ENCODE peak calls at places on chromosomes 16 and 17, in six cellular contexts. One of them, this sample, is unnamed.

GRCh38 chr16:30473231-30474061 is 904 bp downstream of the ITGAL start:
- DNase-seq in keratinocyte: no peak
- DNase-seq in neural progenitor cell: no peak
- DNase-seq in heart left ventricle: no peak
- DNase-seq in psoas muscle: no peak
- DNase-seq in transverse colon: peak
- DNase-seq in this sample: no peak

GRCh38 chr17:2263183-2263954 is 40.2 kb downstream of the SMG6 start:
- DNase-seq in psoas muscle: no peak
- DNase-seq in heart left ventricle: no peak
- DNase-seq in neural progenitor cell: no peak
- DNase-seq in keratinocyte: no peak
- DNase-seq in transverse colon: no peak
- DNase-seq in this sample: no peak

GRCh38 chr16:57948027-57948426 is 22.9 kb downstream of the CNGB1 start:
- DNase-seq in psoas muscle: no peak
- DNase-seq in keratinocyte: no peak
- DNase-seq in transverse colon: no peak
- DNase-seq in neural progenitor cell: no peak
- DNase-seq in heart left ventricle: no peak
- DNase-seq in this sample: no peak

GRCh38 chr16:31496670-31497069 is 11.5 kb downstream of the RUSF1 start:
- DNase-seq in heart left ventricle: no peak
- DNase-seq in psoas muscle: no peak
- DNase-seq in keratinocyte: no peak
- DNase-seq in neural progenitor cell: no peak
- DNase-seq in transverse colon: no peak
- DNase-seq in this sample: no peak

GRCh38 chr17:50452627-50453300 is 15.9 kb downstream of the CHAD start:
- DNase-seq in heart left ventricle: no peak
- DNase-seq in neural progenitor cell: no peak
- DNase-seq in keratinocyte: peak
- DNase-seq in transverse colon: peak
- DNase-seq in psoas muscle: no peak
- DNase-seq in this sample: no peak

GRCh38 chr17:1498869-1499268 is 6.4 kb upstream of the MYO1C start:
- DNase-seq in heart left ventricle: no peak
- DNase-seq in psoas muscle: no peak
- DNase-seq in keratinocyte: no peak
- DNase-seq in transverse colon: no peak
- DNase-seq in neural progenitor cell: no peak
- DNase-seq in this sample: no peak

GRCh38 chr16:4556580-4556979 is 440 bp downstream of the C16orf96 start:
- DNase-seq in heart left ventricle: no peak
- DNase-seq in transverse colon: no peak
- DNase-seq in neural progenitor cell: no peak
- DNase-seq in psoas muscle: no peak
- DNase-seq in keratinocyte: no peak
- DNase-seq in this sample: no peak

GRCh38 chr17:50288306-50288705 is 14.0 kb downstream of the TMEM92 start:
- DNase-seq in transverse colon: no peak
- DNase-seq in neural progenitor cell: no peak
- DNase-seq in keratinocyte: no peak
- DNase-seq in heart left ventricle: no peak
- DNase-seq in psoas muscle: peak
- DNase-seq in this sample: no peak

GRCh38 chr17:58969156-58969555 is 137.5 kb downstream of the TRIM37 start:
- DNase-seq in neural progenitor cell: no peak
- DNase-seq in psoas muscle: no peak
- DNase-seq in heart left ventricle: no peak
- DNase-seq in transverse colon: no peak
- DNase-seq in keratinocyte: no peak
- DNase-seq in this sample: no peak

GRCh38 chr16:10886739-10887269 is 9.8 kb downstream of the CIITA start:
- DNase-seq in transverse colon: no peak
- DNase-seq in psoas muscle: no peak
- DNase-seq in keratinocyte: no peak
- DNase-seq in heart left ventricle: no peak
- DNase-seq in neural progenitor cell: no peak
- DNase-seq in this sample: no peak

GRCh38 chr17:43456661-43457361 is 27.0 kb upstream of the DHX8 start:
- DNase-seq in psoas muscle: no peak
- DNase-seq in heart left ventricle: peak
- DNase-seq in transverse colon: peak
- DNase-seq in keratinocyte: no peak
- DNase-seq in neural progenitor cell: no peak
- DNase-seq in this sample: no peak

GRCh38 chr17:17420035-17420434 is 56.8 kb upstream of the MED9 start:
- DNase-seq in transverse colon: no peak
- DNase-seq in keratinocyte: no peak
- DNase-seq in psoas muscle: peak
- DNase-seq in heart left ventricle: peak
- DNase-seq in neural progenitor cell: no peak
- DNase-seq in this sample: no peak

GRCh38 chr16:15494231-15494630 is 59.8 kb downstream of the BMERB1 start:
- DNase-seq in transverse colon: no peak
- DNase-seq in neural progenitor cell: no peak
- DNase-seq in keratinocyte: no peak
- DNase-seq in heart left ventricle: no peak
- DNase-seq in psoas muscle: no peak
- DNase-seq in this sample: no peak

GRCh38 chr17:15348030-15348429 is 6.6 kb upstream of the TEKT3 start:
- DNase-seq in psoas muscle: no peak
- DNase-seq in keratinocyte: no peak
- DNase-seq in transverse colon: peak
- DNase-seq in heart left ventricle: no peak
- DNase-seq in neural progenitor cell: no peak
- DNase-seq in this sample: no peak

GRCh38 chr17:47188266-47188665 is 829 bp downstream of the CDC27 start:
- DNase-seq in heart left ventricle: no peak
- DNase-seq in keratinocyte: no peak
- DNase-seq in psoas muscle: no peak
- DNase-seq in transverse colon: no peak
- DNase-seq in neural progenitor cell: no peak
- DNase-seq in this sample: no peak

GRCh38 chr17:48577330-48577945 is 712 bp downstream of the HOXB4 start:
- DNase-seq in neural progenitor cell: no peak
- DNase-seq in transverse colon: no peak
- DNase-seq in psoas muscle: no peak
- DNase-seq in heart left ventricle: no peak
- DNase-seq in keratinocyte: no peak
- DNase-seq in this sample: peak
- H3K4me3 ChIP-seq in neural progenitor cell: no peak
- H3K4me3 ChIP-seq in transverse colon: peak
- H3K4me3 ChIP-seq in psoas muscle: peak
- H3K4me3 ChIP-seq in heart left ventricle: peak
- H3K4me3 ChIP-seq in keratinocyte: peak
- H3K4me3 ChIP-seq in this sample: peak

GRCh38 chr17:73338566-73339247 is 26.9 kb upstream of the CDC42EP4 start:
- DNase-seq in keratinocyte: no peak
- DNase-seq in heart left ventricle: no peak
- DNase-seq in transverse colon: no peak
- DNase-seq in neural progenitor cell: no peak
- DNase-seq in psoas muscle: no peak
- DNase-seq in this sample: no peak

GRCh38 chr17:73338050-73338491 is 26.3 kb upstream of the CDC42EP4 start:
- DNase-seq in keratinocyte: no peak
- DNase-seq in neural progenitor cell: no peak
- DNase-seq in heart left ventricle: no peak
- DNase-seq in psoas muscle: peak
- DNase-seq in transverse colon: no peak
- DNase-seq in this sample: no peak

GRCh38 chr17:73341350-73342056 is 29.7 kb upstream of the CDC42EP4 start:
- DNase-seq in heart left ventricle: no peak
- DNase-seq in transverse colon: no peak
- DNase-seq in neural progenitor cell: no peak
- DNase-seq in keratinocyte: no peak
- DNase-seq in psoas muscle: no peak
- DNase-seq in this sample: no peak

GRCh38 chr17:73342057-73342522 is 30.3 kb upstream of the CDC42EP4 start:
- DNase-seq in neural progenitor cell: peak
- DNase-seq in keratinocyte: no peak
- DNase-seq in heart left ventricle: peak
- DNase-seq in psoas muscle: no peak
- DNase-seq in transverse colon: peak
- DNase-seq in this sample: peak

DNA sequence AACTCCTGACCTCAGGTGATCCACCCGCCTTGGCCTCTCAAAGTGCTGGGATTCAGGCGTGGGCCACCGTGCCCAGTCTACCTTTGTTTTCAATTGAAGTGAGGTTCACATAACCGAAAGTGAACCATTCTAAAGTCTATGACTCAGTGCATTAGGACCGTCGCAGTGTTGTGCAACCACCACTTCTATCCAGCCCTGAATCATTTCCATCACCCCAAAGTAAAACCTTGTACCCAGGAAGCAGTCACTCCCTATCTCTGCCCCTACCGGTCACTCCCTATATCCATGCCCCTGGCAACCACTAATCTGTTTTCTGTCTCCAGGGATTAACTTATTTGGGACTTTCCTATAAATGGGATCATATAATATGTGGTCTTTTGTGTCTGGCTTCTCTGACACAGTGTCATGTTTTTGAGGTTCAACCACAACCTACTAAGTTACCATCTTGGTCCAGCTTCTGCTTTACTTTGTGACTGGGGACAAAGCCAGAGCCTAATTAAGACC is 28.3 kb upstream of the CDC42EP4 start:
- DNase-seq in heart left ventricle: no peak
- DNase-seq in psoas muscle: no peak
- DNase-seq in transverse colon: peak
- DNase-seq in neural progenitor cell: no peak
- DNase-seq in keratinocyte: peak
- DNase-seq in this sample: peak
- TF ChIP-seq CTCF in heart left ventricle: no peak
- TF ChIP-seq CTCF in psoas muscle: peak
- TF ChIP-seq CTCF in transverse colon: no peak
- TF ChIP-seq CTCF in neural progenitor cell: no peak
- TF ChIP-seq CTCF in keratinocyte: peak
- TF ChIP-seq CTCF in this sample: peak

GRCh38 chr17:31319253-31319661 is 2.2 kb downstream of the EVI2A start:
- DNase-seq in psoas muscle: no peak
- DNase-seq in neural progenitor cell: no peak
- DNase-seq in keratinocyte: no peak
- DNase-seq in transverse colon: no peak
- DNase-seq in heart left ventricle: no peak
- DNase-seq in this sample: no peak

GRCh38 chr17:31320231-31320630 is 1.2 kb downstream of the EVI2A start:
- DNase-seq in heart left ventricle: no peak
- DNase-seq in keratinocyte: no peak
- DNase-seq in psoas muscle: no peak
- DNase-seq in transverse colon: no peak
- DNase-seq in neural progenitor cell: no peak
- DNase-seq in this sample: no peak

GRCh38 chr17:31320791-31321190 is 631 bp downstream of the EVI2A start:
- DNase-seq in heart left ventricle: no peak
- DNase-seq in psoas muscle: no peak
- DNase-seq in neural progenitor cell: no peak
- DNase-seq in keratinocyte: no peak
- DNase-seq in transverse colon: no peak
- DNase-seq in this sample: no peak

GRCh38 chr17:31321481-31321880 is at the start of gene EVI2A:
- DNase-seq in transverse colon: peak
- DNase-seq in neural progenitor cell: peak
- DNase-seq in heart left ventricle: peak
- DNase-seq in keratinocyte: no peak
- DNase-seq in psoas muscle: no peak
- DNase-seq in this sample: peak

DNA sequence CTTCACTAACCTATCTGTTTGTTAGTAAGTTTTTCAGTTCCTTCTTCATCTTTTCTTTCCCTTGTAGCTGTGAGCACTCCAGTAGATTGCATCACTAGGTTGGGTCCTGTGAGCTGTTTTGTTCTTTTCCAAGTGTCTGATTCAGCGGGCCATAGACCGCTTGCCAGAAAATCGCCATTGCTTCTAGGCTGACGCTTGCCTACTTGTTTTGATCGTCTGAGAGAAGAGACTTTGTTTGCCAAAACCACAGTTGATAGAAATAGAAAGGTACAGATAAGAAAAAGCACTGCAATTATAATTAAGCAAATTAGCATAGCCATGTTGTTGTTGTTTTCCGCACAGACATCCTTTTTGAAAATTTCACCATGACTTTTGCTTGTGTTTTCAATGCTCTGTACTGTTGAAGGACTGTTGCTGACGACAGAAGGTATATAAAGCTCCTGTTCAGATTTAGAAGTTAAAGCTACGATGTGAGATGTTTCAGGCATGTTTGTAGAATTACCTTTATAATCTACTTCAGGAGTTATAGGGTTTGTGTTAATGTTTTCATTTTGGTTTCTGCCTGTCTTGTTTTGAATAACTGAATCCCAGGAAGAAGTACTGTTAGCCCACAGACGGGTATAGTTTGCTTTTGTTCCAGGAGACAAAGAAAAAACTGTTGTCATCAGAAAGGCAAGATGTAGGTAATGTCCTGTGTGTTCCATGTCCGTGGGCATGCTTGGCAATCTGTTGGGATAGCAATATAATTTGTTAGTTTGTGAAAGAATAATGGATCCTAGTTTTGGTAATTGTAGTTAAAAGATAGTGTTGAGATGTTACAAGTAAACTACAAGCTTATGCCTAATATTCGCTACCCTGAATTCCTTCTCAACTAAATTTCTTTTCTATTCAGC is 2.9 kb downstream of the EVI2A start:
- DNase-seq in heart left ventricle: peak
- DNase-seq in keratinocyte: no peak
- DNase-seq in transverse colon: peak
- DNase-seq in psoas muscle: peak
- DNase-seq in neural progenitor cell: peak
- DNase-seq in this sample: no peak
- H3K4me3 ChIP-seq in heart left ventricle: peak
- H3K4me3 ChIP-seq in keratinocyte: no peak
- H3K4me3 ChIP-seq in transverse colon: no peak
- H3K4me3 ChIP-seq in psoas muscle: peak
- H3K4me3 ChIP-seq in neural progenitor cell: no peak
- H3K4me3 ChIP-seq in this sample: no peak

DNA sequence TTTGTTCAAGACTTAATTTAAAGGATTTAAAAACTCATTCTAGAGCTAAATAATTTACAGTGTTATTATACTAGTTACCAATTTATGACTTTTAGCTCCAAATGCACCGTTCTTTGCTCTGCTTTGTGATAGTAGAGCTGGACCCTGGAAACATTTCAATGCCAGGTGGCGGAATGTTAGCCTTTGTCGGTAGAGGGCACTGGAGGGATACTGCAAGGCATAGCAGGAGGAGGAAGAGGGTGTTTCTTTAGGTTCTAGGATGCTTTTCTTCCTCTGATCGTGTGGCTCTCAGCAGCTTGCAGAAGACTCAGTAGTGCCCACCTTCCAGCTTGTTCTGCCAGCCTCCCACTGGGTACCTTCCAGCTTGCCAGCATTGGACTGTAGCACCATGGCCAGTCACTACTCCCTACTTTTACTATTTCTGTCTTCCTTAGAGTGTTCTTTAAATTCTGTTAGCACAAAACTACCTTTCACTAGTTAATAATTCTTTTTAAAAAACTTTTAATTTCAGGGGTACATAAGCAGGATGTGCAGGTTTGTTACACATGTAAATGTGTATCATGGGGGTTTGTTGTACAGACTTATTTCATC is 325.3 kb downstream of the UTP18 start:
- DNase-seq in heart left ventricle: no peak
- DNase-seq in psoas muscle: no peak
- DNase-seq in transverse colon: peak
- DNase-seq in keratinocyte: no peak
- DNase-seq in neural progenitor cell: peak
- DNase-seq in this sample: no peak
- TF ChIP-seq CTCF in heart left ventricle: peak
- TF ChIP-seq CTCF in psoas muscle: peak
- TF ChIP-seq CTCF in transverse colon: no peak
- TF ChIP-seq CTCF in keratinocyte: peak
- TF ChIP-seq CTCF in neural progenitor cell: peak
- TF ChIP-seq CTCF in this sample: peak

This sample was measured in kidney epithelial cell.